ENCODE peak calls at places on chromosomes 12 and 14, in ten cellular contexts. One of them, this sample, is unnamed.

GRCh38 chr14:60514378-60515243 is 5.7 kb downstream of the SIX6 start:
- DNase-seq in GM06990: no peak
- DNase-seq in pancreas: peak
- DNase-seq in progenitor cell of endocrine pancreas: peak
- DNase-seq in PC-9: peak
- DNase-seq in RWPE1: no peak
- DNase-seq in cardiac muscle cell: peak
- DNase-seq in Calu3: peak
- DNase-seq in fibroblast of the aortic adventitia: no peak
- DNase-seq in BJ: no peak
- DNase-seq in this sample: peak

GRCh38 chr14:22491683-22492483 is 97.1 kb downstream of the DAD1 start:
- DNase-seq in BJ: no peak
- DNase-seq in pancreas: no peak
- DNase-seq in Calu3: no peak
- DNase-seq in GM06990: peak
- DNase-seq in PC-9: no peak
- DNase-seq in cardiac muscle cell: no peak
- DNase-seq in progenitor cell of endocrine pancreas: no peak
- DNase-seq in RWPE1: no peak
- DNase-seq in fibroblast of the aortic adventitia: no peak
- DNase-seq in this sample: peak

GRCh38 chr12:49903700-49904423 is at the start of gene FAIM2:
- DNase-seq in GM06990: no peak
- DNase-seq in cardiac muscle cell: peak
- DNase-seq in progenitor cell of endocrine pancreas: no peak
- DNase-seq in pancreas: no peak
- DNase-seq in Calu3: no peak
- DNase-seq in PC-9: no peak
- DNase-seq in RWPE1: no peak
- DNase-seq in fibroblast of the aortic adventitia: peak
- DNase-seq in BJ: peak
- DNase-seq in this sample: no peak

GRCh38 chr14:38887696-38888095 is 215.3 kb downstream of the SEC23A start:
- DNase-seq in cardiac muscle cell: no peak
- DNase-seq in Calu3: no peak
- DNase-seq in GM06990: no peak
- DNase-seq in RWPE1: no peak
- DNase-seq in fibroblast of the aortic adventitia: no peak
- DNase-seq in progenitor cell of endocrine pancreas: no peak
- DNase-seq in PC-9: no peak
- DNase-seq in pancreas: no peak
- DNase-seq in BJ: no peak
- DNase-seq in this sample: no peak

GRCh38 chr14:92473947-92474535 is 39.5 kb upstream of the RIN3 start:
- DNase-seq in fibroblast of the aortic adventitia: no peak
- DNase-seq in cardiac muscle cell: no peak
- DNase-seq in GM06990: no peak
- DNase-seq in BJ: no peak
- DNase-seq in RWPE1: no peak
- DNase-seq in progenitor cell of endocrine pancreas: no peak
- DNase-seq in PC-9: no peak
- DNase-seq in Calu3: no peak
- DNase-seq in pancreas: no peak
- DNase-seq in this sample: no peak

GRCh38 chr14:51871846-51872245 is 11.4 kb downstream of the GNG2 start:
- DNase-seq in RWPE1: no peak
- DNase-seq in PC-9: no peak
- DNase-seq in Calu3: no peak
- DNase-seq in cardiac muscle cell: no peak
- DNase-seq in fibroblast of the aortic adventitia: no peak
- DNase-seq in pancreas: no peak
- DNase-seq in GM06990: no peak
- DNase-seq in BJ: no peak
- DNase-seq in progenitor cell of endocrine pancreas: no peak
- DNase-seq in this sample: no peak

GRCh38 chr12:101823891-101824290 is 6.9 kb downstream of the GNPTAB start:
- DNase-seq in Calu3: peak
- DNase-seq in RWPE1: peak
- DNase-seq in GM06990: peak
- DNase-seq in BJ: no peak
- DNase-seq in pancreas: no peak
- DNase-seq in cardiac muscle cell: peak
- DNase-seq in PC-9: no peak
- DNase-seq in progenitor cell of endocrine pancreas: no peak
- DNase-seq in fibroblast of the aortic adventitia: peak
- DNase-seq in this sample: peak

GRCh38 chr12:113697646-113698504 is 226.2 kb upstream of the LHX5 start:
- DNase-seq in RWPE1: no peak
- DNase-seq in BJ: no peak
- DNase-seq in PC-9: no peak
- DNase-seq in pancreas: no peak
- DNase-seq in cardiac muscle cell: no peak
- DNase-seq in fibroblast of the aortic adventitia: peak
- DNase-seq in progenitor cell of endocrine pancreas: no peak
- DNase-seq in GM06990: no peak
- DNase-seq in Calu3: no peak
- DNase-seq in this sample: no peak

GRCh38 chr12:115946867-115947695 is 330.4 kb downstream of the MED13L start:
- DNase-seq in pancreas: no peak
- DNase-seq in PC-9: no peak
- DNase-seq in BJ: no peak
- DNase-seq in Calu3: no peak
- DNase-seq in fibroblast of the aortic adventitia: no peak
- DNase-seq in progenitor cell of endocrine pancreas: no peak
- DNase-seq in RWPE1: no peak
- DNase-seq in GM06990: no peak
- DNase-seq in cardiac muscle cell: no peak
- DNase-seq in this sample: no peak

GRCh38 chr12:115944851-115945496 is 332.5 kb downstream of the MED13L start:
- DNase-seq in progenitor cell of endocrine pancreas: no peak
- DNase-seq in cardiac muscle cell: no peak
- DNase-seq in BJ: no peak
- DNase-seq in pancreas: no peak
- DNase-seq in Calu3: no peak
- DNase-seq in RWPE1: no peak
- DNase-seq in PC-9: no peak
- DNase-seq in fibroblast of the aortic adventitia: no peak
- DNase-seq in GM06990: no peak
- DNase-seq in this sample: no peak

GRCh38 chr12:115946092-115946491 is 331.4 kb downstream of the MED13L start:
- DNase-seq in pancreas: no peak
- DNase-seq in cardiac muscle cell: no peak
- DNase-seq in BJ: no peak
- DNase-seq in progenitor cell of endocrine pancreas: no peak
- DNase-seq in RWPE1: no peak
- DNase-seq in PC-9: no peak
- DNase-seq in fibroblast of the aortic adventitia: no peak
- DNase-seq in Calu3: no peak
- DNase-seq in GM06990: no peak
- DNase-seq in this sample: no peak

GRCh38 chr12:115949675-115950074 is 327.8 kb downstream of the MED13L start:
- DNase-seq in pancreas: no peak
- DNase-seq in cardiac muscle cell: no peak
- DNase-seq in RWPE1: no peak
- DNase-seq in GM06990: no peak
- DNase-seq in PC-9: no peak
- DNase-seq in fibroblast of the aortic adventitia: no peak
- DNase-seq in progenitor cell of endocrine pancreas: no peak
- DNase-seq in BJ: no peak
- DNase-seq in Calu3: no peak
- DNase-seq in this sample: no peak

DNA sequence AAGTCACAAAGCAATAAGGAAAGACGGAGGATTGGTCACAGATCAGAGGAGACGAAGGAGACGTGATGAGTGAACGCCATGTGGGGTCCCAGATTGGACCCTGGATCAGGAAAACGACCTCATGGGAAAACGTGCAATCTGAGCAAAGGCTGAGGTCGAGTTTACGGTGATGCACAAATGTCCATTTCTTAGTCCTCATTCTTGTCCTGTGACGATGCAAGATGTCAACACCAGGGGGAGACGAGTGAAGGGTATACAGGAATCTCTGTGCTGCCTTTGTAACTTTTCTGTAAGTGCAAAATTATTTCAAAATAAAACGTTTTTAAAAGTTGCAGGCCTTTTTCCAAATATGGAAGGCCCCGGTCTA is 329.8 kb downstream of the MED13L start:
- DNase-seq in fibroblast of the aortic adventitia: no peak
- DNase-seq in BJ: no peak
- DNase-seq in pancreas: no peak
- DNase-seq in GM06990: no peak
- DNase-seq in Calu3: no peak
- DNase-seq in RWPE1: no peak
- DNase-seq in progenitor cell of endocrine pancreas: no peak
- DNase-seq in cardiac muscle cell: no peak
- DNase-seq in PC-9: no peak
- DNase-seq in this sample: no peak
- TF ChIP-seq CTCF in fibroblast of the aortic adventitia: peak
- TF ChIP-seq CTCF in BJ: no peak
- TF ChIP-seq CTCF in pancreas: no peak
- TF ChIP-seq CTCF in GM06990: no peak
- TF ChIP-seq CTCF in Calu3: peak
- TF ChIP-seq CTCF in RWPE1: no peak
- TF ChIP-seq CTCF in progenitor cell of endocrine pancreas: no peak
- TF ChIP-seq CTCF in cardiac muscle cell: no peak
- TF ChIP-seq CTCF in PC-9: no peak
- TF ChIP-seq CTCF in this sample: no peak

GRCh38 chr12:120339256-120339655 is 11.7 kb upstream of the PLA2G1B start:
- DNase-seq in fibroblast of the aortic adventitia: no peak
- DNase-seq in cardiac muscle cell: no peak
- DNase-seq in GM06990: no peak
- DNase-seq in Calu3: no peak
- DNase-seq in PC-9: no peak
- DNase-seq in RWPE1: no peak
- DNase-seq in BJ: no peak
- DNase-seq in pancreas: no peak
- DNase-seq in progenitor cell of endocrine pancreas: no peak
- DNase-seq in this sample: no peak

GRCh38 chr12:120342567-120343537 is 15.3 kb upstream of the PLA2G1B start:
- DNase-seq in Calu3: no peak
- DNase-seq in cardiac muscle cell: no peak
- DNase-seq in RWPE1: no peak
- DNase-seq in BJ: no peak
- DNase-seq in GM06990: no peak
- DNase-seq in fibroblast of the aortic adventitia: no peak
- DNase-seq in PC-9: no peak
- DNase-seq in progenitor cell of endocrine pancreas: no peak
- DNase-seq in pancreas: no peak
- DNase-seq in this sample: no peak

GRCh38 chr12:120342156-120342555 is 14.6 kb upstream of the PLA2G1B start:
- DNase-seq in RWPE1: no peak
- DNase-seq in progenitor cell of endocrine pancreas: no peak
- DNase-seq in BJ: no peak
- DNase-seq in GM06990: no peak
- DNase-seq in PC-9: no peak
- DNase-seq in pancreas: no peak
- DNase-seq in cardiac muscle cell: no peak
- DNase-seq in Calu3: no peak
- DNase-seq in fibroblast of the aortic adventitia: no peak
- DNase-seq in this sample: no peak

GRCh38 chr12:120332523-120332922 is 4.9 kb upstream of the PLA2G1B start:
- DNase-seq in BJ: no peak
- DNase-seq in RWPE1: no peak
- DNase-seq in fibroblast of the aortic adventitia: no peak
- DNase-seq in GM06990: no peak
- DNase-seq in PC-9: no peak
- DNase-seq in progenitor cell of endocrine pancreas: no peak
- DNase-seq in pancreas: peak
- DNase-seq in Calu3: no peak
- DNase-seq in cardiac muscle cell: no peak
- DNase-seq in this sample: no peak

DNA sequence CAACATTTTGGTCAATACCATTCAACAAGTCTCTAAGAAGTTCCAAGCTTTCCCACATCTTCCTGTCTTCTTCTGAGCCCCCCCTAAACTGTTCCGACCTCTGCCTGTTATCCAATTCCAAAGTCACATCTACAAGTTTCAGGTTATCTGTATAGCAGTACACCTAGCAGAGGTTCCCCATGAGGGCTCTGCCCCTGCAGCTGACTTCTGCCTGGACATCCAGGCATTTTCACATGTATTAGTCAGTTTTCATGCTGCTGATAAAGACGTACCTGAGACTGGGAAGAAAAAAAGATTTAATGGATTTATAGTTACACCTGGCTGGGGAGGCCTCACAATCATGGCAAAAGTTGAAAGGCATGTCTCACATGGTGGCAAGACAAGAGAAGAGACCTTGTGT is 10.2 kb upstream of the PLA2G1B start:
- DNase-seq in PC-9: no peak
- DNase-seq in GM06990: no peak
- DNase-seq in BJ: no peak
- DNase-seq in progenitor cell of endocrine pancreas: no peak
- DNase-seq in pancreas: no peak
- DNase-seq in RWPE1: no peak
- DNase-seq in cardiac muscle cell: no peak
- DNase-seq in fibroblast of the aortic adventitia: no peak
- DNase-seq in Calu3: no peak
- DNase-seq in this sample: no peak
- TF ChIP-seq CTCF in PC-9: no peak
- TF ChIP-seq CTCF in GM06990: no peak
- TF ChIP-seq CTCF in BJ: no peak
- TF ChIP-seq CTCF in progenitor cell of endocrine pancreas: no peak
- TF ChIP-seq CTCF in pancreas: no peak
- TF ChIP-seq CTCF in RWPE1: no peak
- TF ChIP-seq CTCF in cardiac muscle cell: no peak
- TF ChIP-seq CTCF in fibroblast of the aortic adventitia: no peak
- TF ChIP-seq CTCF in Calu3: no peak
- TF ChIP-seq CTCF in this sample: no peak

GRCh38 chr14:94748667-94749347 is 21.1 kb downstream of the GSC start:
- DNase-seq in RWPE1: peak
- DNase-seq in BJ: no peak
- DNase-seq in cardiac muscle cell: no peak
- DNase-seq in pancreas: peak
- DNase-seq in progenitor cell of endocrine pancreas: no peak
- DNase-seq in PC-9: peak
- DNase-seq in GM06990: no peak
- DNase-seq in Calu3: peak
- DNase-seq in fibroblast of the aortic adventitia: no peak
- DNase-seq in this sample: no peak
- TF ChIP-seq CTCF in RWPE1: peak
- TF ChIP-seq CTCF in BJ: peak
- TF ChIP-seq CTCF in cardiac muscle cell: peak
- TF ChIP-seq CTCF in pancreas: peak
- TF ChIP-seq CTCF in progenitor cell of endocrine pancreas: peak
- TF ChIP-seq CTCF in PC-9: peak
- TF ChIP-seq CTCF in GM06990: peak
- TF ChIP-seq CTCF in Calu3: peak
- TF ChIP-seq CTCF in fibroblast of the aortic adventitia: peak
- TF ChIP-seq CTCF in this sample: peak

GRCh38 chr12:120650249-120650690 is 9.8 kb downstream of the CABP1 start:
- DNase-seq in PC-9: no peak
- DNase-seq in progenitor cell of endocrine pancreas: no peak
- DNase-seq in cardiac muscle cell: no peak
- DNase-seq in fibroblast of the aortic adventitia: no peak
- DNase-seq in RWPE1: no peak
- DNase-seq in GM06990: no peak
- DNase-seq in BJ: no peak
- DNase-seq in pancreas: no peak
- DNase-seq in Calu3: no peak
- DNase-seq in this sample: no peak

GRCh38 chr12:120651821-120652220 is 11.4 kb downstream of the CABP1 start:
- DNase-seq in cardiac muscle cell: peak
- DNase-seq in RWPE1: no peak
- DNase-seq in pancreas: no peak
- DNase-seq in GM06990: no peak
- DNase-seq in PC-9: no peak
- DNase-seq in fibroblast of the aortic adventitia: peak
- DNase-seq in Calu3: no peak
- DNase-seq in progenitor cell of endocrine pancreas: no peak
- DNase-seq in BJ: no peak
- DNase-seq in this sample: no peak

GRCh38 chr12:120652671-120653435 is 12.4 kb downstream of the CABP1 start:
- DNase-seq in pancreas: no peak
- DNase-seq in RWPE1: no peak
- DNase-seq in GM06990: no peak
- DNase-seq in progenitor cell of endocrine pancreas: no peak
- DNase-seq in cardiac muscle cell: no peak
- DNase-seq in BJ: no peak
- DNase-seq in fibroblast of the aortic adventitia: no peak
- DNase-seq in PC-9: no peak
- DNase-seq in Calu3: no peak
- DNase-seq in this sample: no peak

GRCh38 chr12:120647375-120647755 is 6.9 kb downstream of the CABP1 start:
- DNase-seq in BJ: no peak
- DNase-seq in pancreas: no peak
- DNase-seq in RWPE1: no peak
- DNase-seq in fibroblast of the aortic adventitia: no peak
- DNase-seq in PC-9: no peak
- DNase-seq in progenitor cell of endocrine pancreas: no peak
- DNase-seq in GM06990: no peak
- DNase-seq in Calu3: no peak
- DNase-seq in cardiac muscle cell: no peak
- DNase-seq in this sample: no peak

GRCh38 chr12:120649442-120650248 is 9.2 kb downstream of the CABP1 start:
- DNase-seq in RWPE1: no peak
- DNase-seq in BJ: no peak
- DNase-seq in fibroblast of the aortic adventitia: no peak
- DNase-seq in PC-9: no peak
- DNase-seq in progenitor cell of endocrine pancreas: no peak
- DNase-seq in GM06990: no peak
- DNase-seq in pancreas: no peak
- DNase-seq in cardiac muscle cell: no peak
- DNase-seq in Calu3: no peak
- DNase-seq in this sample: no peak
- TF ChIP-seq CTCF in RWPE1: peak
- TF ChIP-seq CTCF in BJ: no peak
- TF ChIP-seq CTCF in fibroblast of the aortic adventitia: no peak
- TF ChIP-seq CTCF in PC-9: peak
- TF ChIP-seq CTCF in progenitor cell of endocrine pancreas: peak
- TF ChIP-seq CTCF in GM06990: no peak
- TF ChIP-seq CTCF in pancreas: peak
- TF ChIP-seq CTCF in cardiac muscle cell: no peak
- TF ChIP-seq CTCF in Calu3: peak
- TF ChIP-seq CTCF in this sample: no peak

This sample was measured in GM10248.